ENCODE peak calls at places on chromosomes 5 and 9, in four cellular contexts. M, H, S and A are unnamed samples.

GRCh38 chr9:3205421-3206095 is 320.2 kb downstream of the RFX3 start:
- DNase-seq in M (no peak), H (no peak), S (peak; percentile 16), A (no peak)

GRCh38 chr9:76599970-76600369 is 141.0 kb downstream of the GCNT1 start:
- DNase-seq in M (no peak), H (no peak), S (no peak), A (no peak)

GRCh38 chr9:134433101-134433500 is 106.8 kb downstream of the RXRA start:
- DNase-seq in M (peak; percentile 45), H (no peak), S (no peak), A (peak; percentile 71)

GRCh38 chr5:179127136-179128040 is 67.2 kb downstream of the ZNF354C start:
- DNase-seq in M (no peak), H (no peak), S (no peak), A (no peak)

GRCh38 chr5:14201325-14202061 is 58.4 kb downstream of the TRIO start:
- DNase-seq in M (no peak), H (no peak), S (no peak), A (no peak)

GRCh38 chr9:27787941-27788340 is 214.7 kb upstream of the C9orf72 start:
- DNase-seq in M (peak; percentile 43), H (no peak), S (no peak), A (no peak)

GRCh38 chr9:32344551-32345182 is 39.8 kb upstream of the ACO1 start:
- DNase-seq in M (peak; percentile 18), H (no peak), S (no peak), A (no peak)

GRCh38 chr5:157665467-157666085 is 5.8 kb upstream of the C5orf52 start:
- DNase-seq in M (peak; percentile 87), H (no peak), S (no peak), A (no peak)

GRCh38 chr5:106380736-106381135 is 1290.0 kb downstream of the EFNA5 start:
- DNase-seq in M (peak; percentile 66), H (no peak), S (peak; percentile 29), A (no peak)

GRCh38 chr5:110386782-110387181 is 339.7 kb downstream of the TMEM232 start:
- DNase-seq in M (no peak), H (no peak), S (no peak), A (no peak)

GRCh38 chr5:169805527-169805934 is 168.5 kb downstream of the DOCK2 start:
- DNase-seq in M (no peak), H (no peak), S (no peak), A (no peak)

GRCh38 chr9:76605271-76605670 is 146.3 kb downstream of the GCNT1 start:
- DNase-seq in M (no peak), H (no peak), S (no peak), A (no peak)

GRCh38 chr5:173786296-173787187 is 101.6 kb upstream of the CPEB4 start:
- DNase-seq in M (no peak), H (no peak), S (no peak), A (no peak)

GRCh38 chr5:160390787-160391696 is 8.8 kb downstream of the FAM200C start:
- DNase-seq in M (peak; percentile 26), H (no peak), S (no peak), A (no peak)

GRCh38 chr9:13446935-13447334 is 167.4 kb upstream of the MPDZ start:
- DNase-seq in M (peak; percentile 8), H (no peak), S (no peak), A (no peak)
- TF ChIP-seq CTCF in M (no peak), H (peak; percentile 42), S (no peak), A (peak; percentile 31)

DNA sequence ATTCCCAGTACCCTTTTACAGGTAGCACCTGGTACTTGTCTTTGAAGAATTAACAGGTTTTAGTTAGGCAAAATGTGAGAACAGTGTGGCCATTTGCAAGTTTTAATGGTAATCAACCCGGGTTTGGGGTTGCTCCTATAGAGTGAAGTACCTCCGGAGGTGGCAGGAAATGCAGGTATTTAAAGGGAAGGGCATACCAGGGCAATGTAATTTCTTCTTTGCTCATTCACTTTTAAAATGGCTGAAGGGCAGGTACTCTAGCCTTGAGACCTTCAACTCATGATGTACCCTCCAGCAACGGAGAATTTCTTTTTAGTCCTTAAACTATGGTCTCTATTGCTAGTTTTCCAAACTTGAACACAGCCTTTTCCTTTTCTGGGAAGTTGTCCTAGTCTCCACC is 1.3 kb upstream of the HSPA4 start:
- DNase-seq in M (no peak), H (no peak), S (no peak), A (no peak)
- H3K4me3 ChIP-seq in M (peak overlapping the region; percentile 82), H (peak overlapping the region; percentile 98), S (peak overlapping the region; percentile 97), A (peak overlapping the region; percentile 98)

DNA sequence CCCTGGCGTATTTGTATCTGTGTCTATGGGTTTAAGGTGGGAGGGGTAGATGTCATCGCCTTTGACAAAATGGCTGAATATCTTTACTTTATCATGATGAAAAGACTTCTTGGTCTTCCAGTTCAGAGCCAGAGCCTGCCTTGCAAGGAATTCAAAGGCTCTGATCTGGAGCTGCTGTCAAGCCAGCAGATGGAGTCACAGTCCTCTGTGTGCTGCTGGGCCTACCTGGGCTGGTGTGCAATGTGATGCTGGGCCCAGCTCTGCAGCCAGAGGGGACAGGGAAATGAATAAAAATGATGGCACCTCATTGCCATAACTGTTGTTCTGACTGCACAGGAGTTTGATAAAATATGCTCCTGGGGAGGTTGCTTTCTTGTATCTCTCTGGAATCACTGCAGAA is 20.2 kb upstream of the HSPA9 start:
- DNase-seq in M (no peak), H (no peak), S (no peak), A (no peak)
- TF ChIP-seq CTCF in M (peak; percentile 63), H (peak; percentile 42), S (no peak), A (no peak)

DNA sequence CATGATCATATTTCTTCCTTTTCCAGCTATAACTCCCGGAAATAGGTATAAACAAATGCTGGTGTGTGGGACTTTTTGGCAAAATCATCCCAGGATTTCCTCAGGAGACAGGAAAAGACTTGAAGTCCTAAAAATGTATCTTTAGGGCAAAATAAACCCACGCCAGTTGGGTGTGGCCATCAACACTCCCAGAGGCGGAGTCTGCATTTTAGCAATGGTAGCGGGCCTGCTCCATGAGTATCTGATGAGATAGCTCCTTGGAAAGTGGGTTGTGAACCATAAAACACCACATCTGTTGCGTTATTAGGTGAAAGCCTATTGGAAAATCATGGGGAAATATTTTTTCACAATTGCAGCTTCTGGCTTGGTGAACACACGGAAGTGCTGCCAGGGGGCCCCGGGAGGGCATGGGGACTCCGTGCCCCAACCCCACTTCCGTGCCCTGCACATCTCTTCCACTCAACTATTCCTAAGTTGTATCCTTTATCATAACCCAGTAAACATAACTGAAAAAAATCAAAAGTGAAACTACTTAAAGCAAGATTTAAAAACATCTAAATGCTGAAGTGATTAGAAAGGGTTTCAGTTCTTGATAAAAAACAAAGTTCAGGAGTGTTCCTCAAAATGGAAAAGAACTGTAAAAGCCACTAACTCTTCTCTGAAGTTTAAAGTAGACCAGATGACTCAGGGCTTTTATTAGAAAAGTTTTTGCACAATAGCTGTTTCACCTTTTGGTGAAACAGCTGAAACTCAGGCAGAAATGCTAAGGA is 111.2 kb downstream of the LRRC70 start:
- DNase-seq in M (peak; percentile 6), H (no peak), S (no peak), A (no peak)
- H3K4me3 ChIP-seq in M (no peak overlapping the region), H (peak overlapping the region; percentile 44), S (no peak overlapping the region), A (peak overlapping the region; percentile 9)

GRCh38 chr9:136975624-136976023 is 1.7 kb upstream of the PTGDS start:
- DNase-seq in M (no peak), H (peak; percentile 73), S (no peak), A (no peak)
- TF ChIP-seq CTCF in M (no peak), H (peak; percentile 56), S (peak; percentile 12), A (peak; percentile 14)

GRCh38 chr9:29213374-29214161 is 1640.3 kb upstream of the C9orf72 start:
- DNase-seq in M (no peak), H (no peak), S (no peak), A (no peak)
- H3K4me3 ChIP-seq in M (peak within 1 kb of the TSS; percentile 17), H (peak within 1 kb of the TSS; percentile 56), S (no peak within 1 kb of the TSS), A (peak within 1 kb of the TSS; percentile 36)

GRCh38 chr5:23523031-23523430 is 15.6 kb downstream of the PRDM9 start:
- DNase-seq in M (no peak), H (no peak), S (no peak), A (no peak)
- TF ChIP-seq CTCF in M (no peak), H (no peak), S (no peak), A (no peak)

GRCh38 chr5:73955447-73955846 is 329.5 kb downstream of the ARHGEF28 start:
- DNase-seq in M (no peak), H (no peak), S (no peak), A (no peak)
- H3K4me3 ChIP-seq in M (no peak overlapping the region), H (no peak overlapping the region), S (no peak overlapping the region), A (no peak overlapping the region)

DNA sequence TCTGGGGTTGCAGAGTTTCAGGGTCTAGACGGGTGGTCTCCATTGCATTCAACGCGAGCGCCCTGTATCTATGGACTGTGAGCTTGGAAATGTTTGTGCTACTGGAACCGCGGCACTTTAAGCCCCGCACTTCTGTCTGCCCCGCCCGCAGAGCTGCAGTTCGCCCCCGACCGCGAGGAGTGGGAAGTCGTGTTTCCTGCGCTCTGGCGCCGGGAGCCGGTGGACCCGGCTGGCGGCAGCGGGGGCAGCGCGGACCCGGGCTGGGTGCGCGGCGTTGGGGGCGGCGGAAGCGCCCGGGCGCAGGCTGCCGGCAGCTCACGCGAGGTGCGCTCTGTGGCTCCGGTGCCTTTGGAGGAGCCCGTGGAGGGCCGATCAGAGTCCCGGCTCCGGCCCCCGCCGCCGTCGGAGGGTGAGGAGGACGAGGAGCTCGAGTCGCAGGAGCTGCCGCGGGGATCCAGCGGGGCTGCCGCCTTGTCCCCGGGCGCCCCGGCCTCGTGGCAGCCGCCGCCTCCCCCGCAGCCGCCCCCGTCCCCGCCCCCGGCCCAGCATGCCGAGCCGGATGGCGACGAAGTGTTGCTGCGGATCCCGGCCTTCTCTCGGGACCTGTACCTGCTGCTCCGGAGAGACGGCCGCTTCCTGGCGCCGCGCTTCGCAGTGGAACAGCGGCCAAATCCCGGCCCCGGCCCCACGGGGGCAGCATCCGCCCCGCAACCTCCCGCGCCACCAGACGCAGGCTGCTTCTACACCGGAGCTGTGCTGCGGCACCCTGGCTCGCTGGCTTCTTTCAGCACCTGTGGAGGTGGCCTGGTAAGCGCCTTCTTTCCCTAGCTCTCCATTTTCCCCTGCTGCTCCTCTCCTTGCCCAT is 1.1 kb downstream of the ADAMTS19 start:
- DNase-seq in M (peak; percentile 30), H (peak; percentile 23), S (no peak), A (peak; percentile 16)
- TF ChIP-seq CTCF in M (peak; percentile 74), H (peak; percentile 49), S (peak; percentile 40), A (peak; percentile 30)